ENCODE peak calls at places on chromosome 22, in four cellular contexts. U, V, X and T are unnamed samples.

GRCh38 chr22:42964994-42965699 is 49.8 kb downstream of the PACSIN2 start:
- DNase-seq in U (no peak), V (no peak), X (no peak), T (no peak)

GRCh38 chr22:26462971-26463661 is 20.5 kb downstream of the HPS4 start:
- DNase-seq in U (no peak), V (peak; percentile 60), X (no peak), T (no peak)

GRCh38 chr22:27810566-27810965 is 9.0 kb upstream of the MN1 start:
- DNase-seq in U (no peak), V (no peak), X (peak; percentile 77), T (peak; percentile 43)

GRCh38 chr22:41699264-41700104 is at the start of gene MEI1:
- DNase-seq in U (peak; percentile 27), V (peak; percentile 90), X (peak; percentile 92), T (peak; percentile 61)

GRCh38 chr22:43828711-43829447 is 16.8 kb upstream of the EFCAB6 start:
- DNase-seq in U (no peak), V (peak; percentile 49), X (peak; percentile 93), T (no peak)

GRCh38 chr22:42863349-42863911 is 6.4 kb upstream of the ARFGAP3 start:
- DNase-seq in U (no peak), V (no peak), X (no peak), T (no peak)

GRCh38 chr22:42375982-42376381 is 56.2 kb downstream of the NFAM1 start:
- DNase-seq in U (no peak), V (no peak), X (no peak), T (no peak)

GRCh38 chr22:49494555-49494954 is 333.1 kb downstream of the BRD1 start:
- DNase-seq in U (no peak), V (no peak), X (no peak), T (no peak)

GRCh38 chr22:44340271-44341239 is 27.8 kb upstream of the SHISAL1 start:
- DNase-seq in U (no peak), V (peak; percentile 65), X (no peak), T (no peak)

GRCh38 chr22:26541167-26541819 is 29.0 kb upstream of the TFIP11 start:
- DNase-seq in U (no peak), V (no peak), X (no peak), T (no peak)

GRCh38 chr22:18076060-18076497 is 1.7 kb upstream of the PEX26 start:
- DNase-seq in U (peak; percentile 12), V (peak; percentile 72), X (peak; percentile 70), T (no peak)

GRCh38 chr22:26483043-26483438 is 542 bp downstream of the HPS4 start:
- DNase-seq in U (no peak), V (no peak), X (no peak), T (no peak)

GRCh38 chr22:26322179-26322905 is 106.7 kb upstream of the ASPHD2 start:
- DNase-seq in U (no peak), V (no peak), X (no peak), T (no peak)

GRCh38 chr22:46081036-46081830 is 69.1 kb upstream of the PPARA start:
- DNase-seq in U (no peak), V (peak; percentile 68), X (peak; percentile 42), T (no peak)

GRCh38 chr22:29820941-29821789 is 16.9 kb downstream of the ASCC2 start:
- DNase-seq in U (no peak), V (no peak), X (peak; percentile 91), T (peak; percentile 86)

GRCh38 chr22:37043828-37044538 is 7.6 kb upstream of the KCTD17 start:
- DNase-seq in U (no peak), V (no peak), X (peak; percentile 73), T (peak; percentile 31)

GRCh38 chr22:30513462-30513861 is 8.0 kb upstream of the SEC14L4 start:
- DNase-seq in U (no peak), V (no peak), X (no peak), T (no peak)

GRCh38 chr22:40224702-40225101 is 47.0 kb downstream of the TNRC6B start:
- DNase-seq in U (no peak), V (no peak), X (no peak), T (no peak)

GRCh38 chr22:17085277-17086091 is 684 bp downstream of the IL17RA start:
- DNase-seq in U (no peak), V (no peak), X (peak; percentile 75), T (no peak)

GRCh38 chr22:30182365-30182764 is 64.2 kb downstream of the LIF start:
- DNase-seq in U (no peak), V (no peak), X (no peak), T (no peak)

GRCh38 chr22:28220626-28221363 is 301.7 kb upstream of the PITPNB start:
- DNase-seq in U (no peak), V (no peak), X (no peak), T (no peak)

GRCh38 chr22:17827466-17827865 is 53.2 kb upstream of the BID start:
- DNase-seq in U (no peak), V (no peak), X (no peak), T (no peak)

GRCh38 chr22:19341500-19341899 is 50.0 kb upstream of the CLTCL1 start:
- DNase-seq in U (no peak), V (no peak), X (no peak), T (no peak)

GRCh38 chr22:21686634-21687393 is 21.0 kb downstream of the PPIL2 start:
- DNase-seq in U (no peak), V (no peak), X (no peak), T (no peak)

GRCh38 chr22:49269928-49270327 is 557.7 kb downstream of the BRD1 start:
- DNase-seq in U (no peak), V (no peak), X (no peak), T (no peak)

GRCh38 chr22:45781941-45782340 is 110.3 kb downstream of the ATXN10 start:
- DNase-seq in U (no peak), V (no peak), X (no peak), T (no peak)

GRCh38 chr22:46086577-46087335 is 63.6 kb upstream of the PPARA start:
- DNase-seq in U (no peak), V (no peak), X (peak; percentile 54), T (no peak)

GRCh38 chr22:35440129-35440528 is 40.2 kb downstream of the MCM5 start:
- DNase-seq in U (no peak), V (no peak), X (no peak), T (no peak)

GRCh38 chr22:40898850-40899357 is 37.0 kb upstream of the DNAJB7 start:
- DNase-seq in U (no peak), V (no peak), X (no peak), T (no peak)

GRCh38 chr22:31296258-31296657 is 4.0 kb upstream of the PIK3IP1 start:
- DNase-seq in U (no peak), V (no peak), X (no peak), T (no peak)

GRCh38 chr22:31742115-31742514 is 7.8 kb downstream of the PRR14L start:
- DNase-seq in U (no peak), V (no peak), X (no peak), T (no peak)

GRCh38 chr22:19488884-19489843 is 9.4 kb downstream of the CDC45 start:
- DNase-seq in U (no peak), V (no peak), X (no peak), T (no peak)

GRCh38 chr22:36662981-36663380 is 40.6 kb downstream of the CACNG2 start:
- DNase-seq in U (no peak), V (no peak), X (no peak), T (no peak)

GRCh38 chr22:17159504-17159951 is 451 bp upstream of the HDHD5 start:
- DNase-seq in U (no peak), V (peak; percentile 72), X (peak; percentile 61), T (peak; percentile 55)

GRCh38 chr22:48173061-48173849 is 1410.8 kb downstream of the TBC1D22A start:
- DNase-seq in U (no peak), V (no peak), X (no peak), T (no peak)

GRCh38 chr22:27278986-27279385 is 522.6 kb downstream of the MN1 start:
- DNase-seq in U (no peak), V (no peak), X (no peak), T (no peak)

GRCh38 chr22:39773976-39774539 is 119.5 kb downstream of the ENTHD1 start:
- DNase-seq in U (no peak), V (no peak), X (no peak), T (no peak)

GRCh38 chr22:40679964-40680818 is 907 bp downstream of the MCHR1 start:
- DNase-seq in U (no peak), V (peak; percentile 39), X (no peak), T (no peak)